ENCODE peak calls at places on chromosomes 6 and 20, in four cellular contexts. P, D, Y and I are unnamed samples.

GRCh38 chr6:119224095-119224701 is 125.4 kb downstream of the MAN1A1 start:
- DNase-seq in P (no peak), D (no peak), Y (peak), I (no peak)

GRCh38 chr6:107154131-107154906 is 39.0 kb upstream of the BEND3 start:
- DNase-seq in P (no peak), D (no peak), Y (no peak), I (peak)

GRCh38 chr6:16712931-16713484 is 48.3 kb downstream of the ATXN1 start:
- DNase-seq in P (no peak), D (peak), Y (peak), I (peak)

GRCh38 chr6:164753517-164753916 is 555.9 kb downstream of the C6orf118 start:
- DNase-seq in P (no peak), D (no peak), Y (no peak), I (no peak)

GRCh38 chr6:168186438-168186837 is 107.4 kb upstream of the FRMD1 start:
- DNase-seq in P (no peak), D (no peak), Y (no peak), I (peak)

GRCh38 chr6:105107207-105107606 is 72.6 kb downstream of the POPDC3 start:
- DNase-seq in P (no peak), D (no peak), Y (no peak), I (no peak)

GRCh38 chr6:105900120-105900937 is 185.8 kb upstream of the PRDM1 start:
- DNase-seq in P (no peak), D (no peak), Y (no peak), I (no peak)

GRCh38 chr6:11149551-11149950 is 38.0 kb upstream of the ERVFRD-1 start:
- DNase-seq in P (no peak), D (no peak), Y (peak), I (no peak)

GRCh38 chr20:20017852-20018245 is 687 bp downstream of the NAA20 start:
- DNase-seq in P (no peak), D (peak), Y (no peak), I (no peak)

GRCh38 chr6:53702316-53702715 is 36.8 kb upstream of the KLHL31 start:
- DNase-seq in P (no peak), D (no peak), Y (peak), I (no peak)

GRCh38 chr20:51467971-51468626 is 74.4 kb downstream of the NFATC2 start:
- DNase-seq in P (no peak), D (no peak), Y (no peak), I (no peak)

GRCh38 chr20:36197271-36197670 is 39.0 kb upstream of the AAR2 start:
- DNase-seq in P (no peak), D (no peak), Y (no peak), I (no peak)

GRCh38 chr20:61433816-61434215 is 181.8 kb downstream of the CDH4 start:
- DNase-seq in P (no peak), D (no peak), Y (no peak), I (no peak)

GRCh38 chr6:35776364-35777215 is at the start of gene CLPSL2:
- DNase-seq in P (peak), D (peak), Y (no peak), I (peak)

GRCh38 chr6:10518461-10519216 is 2.5 kb upstream of the GCNT2 start:
- DNase-seq in P (no peak), D (no peak), Y (no peak), I (no peak)

GRCh38 chr6:143037470-143037869 is 23.2 kb upstream of the AIG1 start:
- DNase-seq in P (no peak), D (no peak), Y (no peak), I (no peak)